ENCODE peak calls at places on chromosome 19, in seven cellular contexts. D is AG09319, M is IMR-90, H is lower leg skin, P is A549, C is transverse colon, Y is neural crest cell. E is an unnamed sample.

GRCh38 chr19:29680937-29681336 is 15.7 kb downstream of the PLEKHF1 start:
- DNase-seq in Y (no peak), C (no peak), D (no peak), M (no peak), H (no peak), P (no peak), E (no peak)

GRCh38 chr19:58381460-58382220 is 810 bp upstream of the ZNF837 start:
- DNase-seq in Y (no peak), M (no peak), P (no peak), H (no peak), C (no peak), D (no peak), E (no peak)

GRCh38 chr19:19602136-19602712 is 16.3 kb downstream of the PBX4 start:
- DNase-seq in H (no peak), M (no peak), P (no peak), D (no peak), Y (no peak), C (no peak), E (no peak)

GRCh38 chr19:41297628-41298326 is 12.2 kb upstream of the CCDC97 start:
- DNase-seq in M (no peak), D (no peak), Y (no peak), H (no peak), P (no peak), C (peak; percentile 71), E (peak; percentile 88)

GRCh38 chr19:46373573-46374359 is 26.9 kb downstream of the PPP5C start:
- DNase-seq in Y (no peak), M (peak; percentile 50), H (peak; percentile 83), D (no peak), P (peak; percentile 88), C (peak; percentile 94), E (no peak)

GRCh38 chr19:14218615-14219330 is 12.8 kb upstream of the ADGRL1 start:
- DNase-seq in D (no peak), Y (no peak), C (no peak), M (no peak), H (no peak), P (no peak), E (no peak)

GRCh38 chr19:38861368-38861767 is 11.6 kb upstream of the HNRNPL start:
- DNase-seq in M (no peak), P (no peak), D (no peak), C (no peak), H (no peak), Y (no peak), E (no peak)

GRCh38 chr19:23914402-23915286 is at the start of gene ZNF726:
- DNase-seq in D (peak; percentile 88), M (peak; percentile 87), H (peak; percentile 91), C (peak; percentile 76), P (peak; percentile 29), Y (no peak), E (peak; percentile 51)

GRCh38 chr19:19105365-19106060 is 32.8 kb downstream of the TMEM161A start:
- DNase-seq in D (peak; percentile 22), C (peak; percentile 69), M (no peak), P (peak; percentile 48), Y (peak; percentile 74), H (no peak), E (peak; percentile 72)

GRCh38 chr19:29516821-29517395 is 8.9 kb upstream of the VSTM2B start:
- DNase-seq in C (no peak), P (no peak), M (no peak), D (no peak), Y (no peak), H (no peak), E (no peak)

GRCh38 chr19:14536926-14537692 is 7.7 kb downstream of the TECR start:
- DNase-seq in D (no peak), P (peak; percentile 51), M (no peak), C (peak; percentile 90), Y (peak; percentile 44), H (peak; percentile 71), E (peak; percentile 77)

GRCh38 chr19:49318296-49318695 is 6.7 kb downstream of the SLC6A16 start:
- DNase-seq in M (no peak), P (no peak), D (no peak), C (no peak), H (no peak), Y (no peak), E (no peak)

GRCh38 chr19:41426952-41427646 is at the start of gene B3GNT8:
- DNase-seq in P (no peak), D (peak; percentile 25), C (peak; percentile 94), Y (peak; percentile 44), H (peak; percentile 79), M (peak; percentile 34), E (peak; percentile 86)

GRCh38 chr19:12880551-12881171 is 588 bp downstream of the DNASE2 start:
- DNase-seq in H (no peak), P (no peak), D (no peak), C (no peak), Y (no peak), M (peak; percentile 6), E (no peak)

GRCh38 chr19:55777528-55777927 is 8.6 kb downstream of the RFPL4AL1 start:
- DNase-seq in D (no peak), Y (no peak), H (no peak), M (no peak), C (peak; percentile 14), P (no peak), E (no peak)

GRCh38 chr19:10086032-10086903 is at the start of gene SHFL:
- DNase-seq in Y (no peak), D (peak; percentile 24), C (peak; percentile 88), P (peak; percentile 44), H (no peak), M (peak; percentile 45), E (peak; percentile 96)

GRCh38 chr19:22882797-22883196 is 50.7 kb downstream of the ZNF723 start:
- DNase-seq in C (no peak), H (no peak), P (no peak), Y (no peak), D (no peak), M (peak; percentile 13), E (no peak)

GRCh38 chr19:53537523-53538377 is at the start of gene ZNF331:
- DNase-seq in M (peak; percentile 83), Y (peak; percentile 58), H (peak; percentile 71), P (peak; percentile 60), D (peak; percentile 34), C (peak; percentile 84), E (peak; percentile 88)

DNA sequence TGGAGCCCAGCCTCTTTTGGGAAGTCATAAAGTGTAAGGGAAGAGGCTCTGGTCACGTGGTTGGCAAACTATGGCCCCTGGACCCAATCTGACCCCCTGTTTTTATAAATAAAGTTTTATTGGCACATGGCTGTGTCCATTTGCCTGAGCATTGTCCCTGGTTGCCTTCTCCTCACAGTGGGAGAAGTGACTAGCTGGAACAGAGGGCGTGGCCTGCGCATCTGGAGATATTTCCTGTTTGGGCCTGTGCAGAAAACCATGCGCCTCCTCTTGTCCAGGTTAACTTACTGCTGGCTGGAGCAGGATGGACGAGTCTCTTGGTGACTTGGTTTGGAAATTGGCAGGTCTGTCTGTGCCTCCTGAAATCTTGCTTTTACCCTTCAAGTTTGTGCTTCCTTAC is 48.3 kb downstream of the KDM4B start:
- DNase-seq in M (no peak), C (no peak), P (no peak), Y (no peak), H (no peak), D (no peak), E (no peak)
- TF ChIP-seq CTCF in M (no peak), C (no peak), P (no peak), Y (no peak), H (no peak), D (no peak), E (no peak)

DNA sequence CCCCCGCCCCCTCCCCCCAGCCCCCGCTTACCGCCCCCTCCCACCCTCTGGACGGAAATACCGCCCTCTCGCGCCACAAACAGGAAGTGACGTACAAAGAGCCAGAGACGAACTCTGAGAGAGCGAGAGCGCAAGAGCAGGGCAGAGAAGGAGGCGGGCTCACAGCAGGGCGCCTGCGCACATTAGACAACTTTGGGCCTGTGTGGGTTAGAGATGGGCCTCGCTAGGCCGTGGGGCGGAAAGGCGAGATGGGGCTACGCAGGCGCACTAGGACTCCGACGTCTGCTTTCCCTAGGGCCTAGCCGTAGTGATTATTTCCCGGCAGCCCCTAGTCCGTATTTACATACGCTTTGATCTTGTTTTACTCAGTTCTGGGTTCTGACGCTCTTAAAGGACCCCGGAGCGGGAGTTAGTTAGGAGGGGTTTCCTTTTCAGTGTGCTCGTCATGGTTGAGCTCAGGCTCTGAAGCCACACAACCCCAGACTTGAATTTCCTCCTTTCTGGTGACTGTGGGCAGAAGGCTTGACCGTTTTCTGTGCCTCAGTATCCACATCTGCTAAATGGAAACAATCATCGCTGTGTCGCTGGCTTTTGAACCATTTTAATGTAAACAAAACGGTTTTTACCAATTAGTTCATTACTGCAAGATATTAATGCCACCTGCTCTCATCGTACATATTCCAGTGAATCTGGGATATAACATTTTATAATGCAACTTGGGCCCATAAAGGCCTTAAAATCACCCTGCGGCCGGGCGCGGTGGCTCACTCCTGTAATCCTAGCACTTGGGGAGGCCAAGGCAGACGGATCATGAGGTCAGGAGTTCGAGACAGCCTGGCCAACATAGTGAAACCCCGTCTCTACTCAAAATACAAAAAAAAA is 449 bp upstream of the AKT2 start:
- DNase-seq in C (peak; percentile 98), D (peak; percentile 99), P (peak; percentile 100), Y (peak; percentile 94), M (peak; percentile 99), H (peak; percentile 99), E (peak; percentile 97)
- TF ChIP-seq CTCF in C (no peak), D (no peak), P (no peak), Y (no peak), M (no peak), H (no peak), E (no peak)

GRCh38 chr19:57279418-57280164 is 694 bp upstream of the ZNF460 start:
- DNase-seq in D (peak; percentile 92), Y (peak; percentile 74), C (peak; percentile 91), H (peak; percentile 88), M (peak; percentile 97), P (peak; percentile 97), E (peak; percentile 86)
- TF ChIP-seq CTCF in D (peak; percentile 43), Y (no peak), C (peak; percentile 7), H (no peak), M (peak; percentile 41), P (peak; percentile 41), E (peak; percentile 68)

GRCh38 chr19:1719519-1719918 is 33.8 kb upstream of the ONECUT3 start:
- DNase-seq in D (no peak), C (no peak), P (no peak), H (no peak), M (no peak), Y (no peak), E (no peak)
- TF ChIP-seq CTCF in D (no peak), C (no peak), P (no peak), H (no peak), M (no peak), Y (no peak), E (no peak)

E was measured in GM13976.